ENCODE peak calls at places on chromosomes 12 and 14, in five cellular contexts. Y is NCI-H1417 treated with DMSO at 0.1 percent for 48 hours, W is nephron progenitor cell, S is dermis microvascular lymphatic vessel endothelial cell, K is foreskin melanocyte. V is an unnamed sample.

GRCh38 chr14:44962573-44963528 is 861 bp downstream of the TOGARAM1 start:
- DNase-seq in S (peak), Y (no peak), K (no peak), W (peak), V (no peak)

GRCh38 chr12:49415426-49416040 is 48.3 kb downstream of the SPATS2 start:
- DNase-seq in S (no peak), Y (no peak), K (no peak), W (no peak), V (no peak)

GRCh38 chr12:116141110-116141832 is 136.2 kb downstream of the MED13L start:
- DNase-seq in W (no peak), S (peak), Y (no peak), K (no peak), V (no peak)

GRCh38 chr12:110762891-110763290 is 20.2 kb upstream of the PPP1CC start:
- DNase-seq in W (no peak), S (no peak), Y (no peak), K (no peak), V (no peak)

GRCh38 chr12:113149361-113150150 is at the start of gene CFAP73:
- DNase-seq in W (peak), S (peak), K (peak), Y (no peak), V (peak)

GRCh38 chr12:52235822-52236291 is 2.8 kb downstream of the KRT7 start:
- DNase-seq in W (no peak), Y (peak), K (no peak), S (no peak), V (no peak)

GRCh38 chr12:51590347-51591019 is 550 bp upstream of the SCN8A start:
- DNase-seq in S (peak), W (peak), K (no peak), Y (peak), V (peak)

GRCh38 chr12:69239922-69240624 is 704 bp downstream of the CPSF6 start:
- DNase-seq in K (no peak), Y (peak), S (peak), W (peak), V (no peak)

GRCh38 chr12:54019924-54020586 is 8.2 kb upstream of the HOXC6 start:
- DNase-seq in Y (no peak), W (no peak), S (no peak), K (peak), V (no peak)

GRCh38 chr14:64663174-64663573 is 41.0 kb upstream of the PLEKHG3 start:
- DNase-seq in W (no peak), Y (peak), K (no peak), S (peak), V (no peak)

GRCh38 chr12:63802012-63802608 is 22.4 kb downstream of the RXYLT1 start:
- DNase-seq in Y (peak), K (peak), S (peak), W (no peak), V (peak)

GRCh38 chr14:55580401-55581010 is 499 bp downstream of the KTN1 start:
- DNase-seq in K (no peak), Y (no peak), S (peak), W (peak), V (no peak)

GRCh38 chr14:87883750-87884149 is 109.2 kb downstream of the GALC start:
- DNase-seq in W (no peak), Y (no peak), K (no peak), S (peak), V (no peak)

GRCh38 chr14:100394886-100395672 is 71.9 kb downstream of the SLC25A47 start:
- DNase-seq in Y (no peak), W (no peak), K (no peak), S (no peak), V (no peak)

GRCh38 chr14:51327376-51327775 is 87.3 kb downstream of the TMX1 start:
- DNase-seq in Y (no peak), K (no peak), W (no peak), S (peak), V (no peak)

GRCh38 chr14:91396959-91397815 is 20.4 kb downstream of the CCDC88C start:
- DNase-seq in K (no peak), W (no peak), S (peak), Y (peak), V (no peak)

GRCh38 chr12:94147991-94148840 is at the start of gene PLXNC1:
- DNase-seq in W (peak), Y (no peak), K (peak), S (peak), V (no peak)

GRCh38 chr12:24776856-24777255 is 172.0 kb downstream of the BCAT1 start:
- DNase-seq in W (no peak), S (no peak), Y (no peak), K (no peak), V (no peak)

GRCh38 chr12:11746024-11746771 is 96.7 kb downstream of the ETV6 start:
- DNase-seq in Y (no peak), K (no peak), S (no peak), W (no peak), V (no peak)